ENCODE peak calls at places on chromosomes 6 and 20, in ten cellular contexts. One of them, this sample, is unnamed.

GRCh38 chr6:132188865-132189264 is 212.4 kb downstream of the MOXD1 start:
- DNase-seq in pancreas: no peak
- DNase-seq in GM23248: peak; percentile 85
- DNase-seq in lower lobe of right lung: no peak
- DNase-seq in psoas muscle: no peak
- DNase-seq in IMR-90: peak; percentile 87
- DNase-seq in fibroblast of lung: peak; percentile 84
- DNase-seq in breast epithelium: no peak
- DNase-seq in upper lobe of right lung: no peak
- DNase-seq in right cardiac atrium: no peak
- DNase-seq in this sample: no peak

GRCh38 chr20:14259691-14260090 is 77.7 kb downstream of the FLRT3 start:
- DNase-seq in pancreas: no peak
- DNase-seq in GM23248: peak; percentile 33
- DNase-seq in lower lobe of right lung: no peak
- DNase-seq in psoas muscle: no peak
- DNase-seq in IMR-90: peak; percentile 1
- DNase-seq in fibroblast of lung: no peak
- DNase-seq in breast epithelium: no peak
- DNase-seq in upper lobe of right lung: no peak
- DNase-seq in right cardiac atrium: no peak
- DNase-seq in this sample: no peak

GRCh38 chr6:7939186-7939863 is 28.7 kb upstream of the TXNDC5 start:
- DNase-seq in pancreas: no peak
- DNase-seq in GM23248: peak; percentile 44
- DNase-seq in lower lobe of right lung: no peak
- DNase-seq in psoas muscle: no peak
- DNase-seq in IMR-90: no peak
- DNase-seq in fibroblast of lung: no peak
- DNase-seq in breast epithelium: no peak
- DNase-seq in upper lobe of right lung: no peak
- DNase-seq in right cardiac atrium: no peak
- DNase-seq in this sample: no peak

GRCh38 chr6:28206527-28207243 is 18.4 kb upstream of the ZSCAN9 start:
- DNase-seq in pancreas: no peak
- DNase-seq in GM23248: peak; percentile 14
- DNase-seq in lower lobe of right lung: no peak
- DNase-seq in psoas muscle: no peak
- DNase-seq in IMR-90: peak; percentile 5
- DNase-seq in fibroblast of lung: peak; percentile 7
- DNase-seq in breast epithelium: no peak
- DNase-seq in upper lobe of right lung: no peak
- DNase-seq in right cardiac atrium: no peak
- DNase-seq in this sample: no peak

GRCh38 chr6:163339466-163339865 is 75.1 kb upstream of the QKI start:
- DNase-seq in pancreas: no peak
- DNase-seq in GM23248: no peak
- DNase-seq in lower lobe of right lung: no peak
- DNase-seq in psoas muscle: no peak
- DNase-seq in IMR-90: no peak
- DNase-seq in fibroblast of lung: no peak
- DNase-seq in breast epithelium: no peak
- DNase-seq in upper lobe of right lung: no peak
- DNase-seq in right cardiac atrium: no peak
- DNase-seq in this sample: no peak

GRCh38 chr6:130587778-130588520 is 222.1 kb downstream of the TMEM200A start:
- DNase-seq in pancreas: no peak
- DNase-seq in GM23248: peak; percentile 80
- DNase-seq in lower lobe of right lung: no peak
- DNase-seq in psoas muscle: no peak
- DNase-seq in IMR-90: peak; percentile 91
- DNase-seq in fibroblast of lung: peak; percentile 68
- DNase-seq in breast epithelium: no peak
- DNase-seq in upper lobe of right lung: no peak
- DNase-seq in right cardiac atrium: no peak
- DNase-seq in this sample: peak; percentile 42

GRCh38 chr20:47785321-47785899 is at the start of gene SULF2:
- DNase-seq in pancreas: no peak
- DNase-seq in GM23248: peak; percentile 36
- DNase-seq in lower lobe of right lung: no peak
- DNase-seq in psoas muscle: peak; percentile 47
- DNase-seq in IMR-90: no peak
- DNase-seq in fibroblast of lung: no peak
- DNase-seq in breast epithelium: no peak
- DNase-seq in upper lobe of right lung: no peak
- DNase-seq in right cardiac atrium: peak; percentile 55
- DNase-seq in this sample: no peak

GRCh38 chr6:5677219-5678000 is 329.3 kb downstream of the NRN1 start:
- DNase-seq in pancreas: no peak
- DNase-seq in GM23248: peak; percentile 35
- DNase-seq in lower lobe of right lung: no peak
- DNase-seq in psoas muscle: no peak
- DNase-seq in IMR-90: peak; percentile 22
- DNase-seq in fibroblast of lung: no peak
- DNase-seq in breast epithelium: no peak
- DNase-seq in upper lobe of right lung: no peak
- DNase-seq in right cardiac atrium: no peak
- DNase-seq in this sample: no peak

GRCh38 chr20:54044156-54044555 is 26.2 kb downstream of the BCAS1 start:
- DNase-seq in pancreas: no peak
- DNase-seq in GM23248: peak; percentile 93
- DNase-seq in lower lobe of right lung: no peak
- DNase-seq in psoas muscle: no peak
- DNase-seq in IMR-90: peak; percentile 51
- DNase-seq in fibroblast of lung: peak; percentile 74
- DNase-seq in breast epithelium: no peak
- DNase-seq in upper lobe of right lung: no peak
- DNase-seq in right cardiac atrium: no peak
- DNase-seq in this sample: peak; percentile 12

GRCh38 chr6:138032571-138032970 is 74.6 kb downstream of the PERP start:
- DNase-seq in pancreas: no peak
- DNase-seq in GM23248: no peak
- DNase-seq in lower lobe of right lung: no peak
- DNase-seq in psoas muscle: no peak
- DNase-seq in IMR-90: no peak
- DNase-seq in fibroblast of lung: no peak
- DNase-seq in breast epithelium: no peak
- DNase-seq in upper lobe of right lung: no peak
- DNase-seq in right cardiac atrium: no peak
- DNase-seq in this sample: no peak

GRCh38 chr6:158150701-158151100 is 17.4 kb downstream of the SERAC1 start:
- DNase-seq in pancreas: no peak
- DNase-seq in GM23248: peak; percentile 23
- DNase-seq in lower lobe of right lung: no peak
- DNase-seq in psoas muscle: no peak
- DNase-seq in IMR-90: peak; percentile 91
- DNase-seq in fibroblast of lung: peak; percentile 74
- DNase-seq in breast epithelium: no peak
- DNase-seq in upper lobe of right lung: no peak
- DNase-seq in right cardiac atrium: no peak
- DNase-seq in this sample: peak; percentile 59

GRCh38 chr6:149331043-149331807 is 13.7 kb downstream of the TAB2 start:
- DNase-seq in pancreas: no peak
- DNase-seq in GM23248: peak; percentile 53
- DNase-seq in lower lobe of right lung: no peak
- DNase-seq in psoas muscle: no peak
- DNase-seq in IMR-90: peak; percentile 73
- DNase-seq in fibroblast of lung: peak; percentile 59
- DNase-seq in breast epithelium: no peak
- DNase-seq in upper lobe of right lung: no peak
- DNase-seq in right cardiac atrium: no peak
- DNase-seq in this sample: no peak

GRCh38 chr20:20520776-20521175 is 152.9 kb downstream of the INSM1 start:
- DNase-seq in pancreas: no peak
- DNase-seq in GM23248: peak; percentile 83
- DNase-seq in lower lobe of right lung: no peak
- DNase-seq in psoas muscle: no peak
- DNase-seq in IMR-90: peak; percentile 60
- DNase-seq in fibroblast of lung: peak; percentile 12
- DNase-seq in breast epithelium: no peak
- DNase-seq in upper lobe of right lung: no peak
- DNase-seq in right cardiac atrium: no peak
- DNase-seq in this sample: no peak

DNA sequence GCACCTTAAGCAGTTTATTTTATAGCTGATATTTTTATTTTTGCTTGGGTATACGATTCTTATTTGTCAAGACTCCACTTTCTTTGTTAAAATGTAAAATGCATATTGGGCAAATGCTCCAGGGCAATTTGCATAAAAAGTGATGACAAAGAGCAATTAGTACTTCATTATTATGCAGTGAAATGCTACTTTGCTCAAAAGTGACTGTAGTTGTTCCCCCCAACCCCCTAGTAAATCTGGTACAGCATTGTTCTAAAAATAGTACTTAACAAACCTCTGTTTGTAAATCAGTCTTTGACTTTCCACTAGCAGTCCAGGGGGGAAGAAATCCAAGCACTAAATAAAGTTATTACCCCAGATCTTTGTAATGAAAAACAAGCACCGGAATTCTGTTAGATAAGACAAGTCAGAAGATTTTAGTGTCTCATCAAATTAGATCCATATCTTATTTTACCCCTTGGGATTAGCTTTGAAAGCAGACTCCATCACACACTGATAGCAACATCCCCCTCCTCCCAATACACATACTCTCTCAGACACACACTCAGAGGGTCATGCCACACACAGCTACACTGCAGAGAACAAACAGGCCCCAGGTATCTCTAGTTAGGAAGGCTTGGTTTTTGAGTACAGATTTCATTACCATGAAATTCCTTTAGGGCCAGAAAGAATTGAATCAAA is 32.9 kb upstream of the BACH2 start:
- DNase-seq in pancreas: no peak
- DNase-seq in GM23248: no peak
- DNase-seq in lower lobe of right lung: no peak
- DNase-seq in psoas muscle: no peak
- DNase-seq in IMR-90: no peak
- DNase-seq in fibroblast of lung: no peak
- DNase-seq in breast epithelium: no peak
- DNase-seq in upper lobe of right lung: no peak
- DNase-seq in right cardiac atrium: no peak
- DNase-seq in this sample: no peak
- H3K4me3 ChIP-seq in pancreas: no peak overlapping the region
- H3K4me3 ChIP-seq in GM23248: no peak overlapping the region
- H3K4me3 ChIP-seq in lower lobe of right lung: no peak overlapping the region
- H3K4me3 ChIP-seq in psoas muscle: no peak overlapping the region
- H3K4me3 ChIP-seq in IMR-90: no peak overlapping the region
- H3K4me3 ChIP-seq in fibroblast of lung: no peak overlapping the region
- H3K4me3 ChIP-seq in breast epithelium: no peak overlapping the region
- H3K4me3 ChIP-seq in upper lobe of right lung: no peak overlapping the region
- H3K4me3 ChIP-seq in right cardiac atrium: no peak overlapping the region
- H3K4me3 ChIP-seq in this sample: no peak overlapping the region

DNA sequence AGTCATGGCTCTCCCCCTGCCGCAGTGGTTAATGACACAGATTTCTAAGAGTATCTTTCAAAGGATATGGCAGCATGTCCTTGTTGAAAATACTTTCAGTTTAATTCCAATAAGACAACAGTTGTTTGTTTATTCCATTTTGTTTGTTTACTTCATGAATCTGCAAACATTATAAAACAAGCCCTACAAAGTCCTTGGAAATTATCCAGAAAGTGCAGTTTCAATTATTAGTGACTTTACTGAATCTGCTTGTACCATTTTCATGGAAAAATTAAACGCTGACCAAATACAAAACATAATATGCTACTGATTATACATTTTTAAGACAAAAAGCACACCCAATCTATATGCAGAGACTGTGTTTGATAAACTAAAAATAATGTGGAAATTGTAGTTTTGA is 3.3 kb downstream of the HEY2 start:
- DNase-seq in pancreas: no peak
- DNase-seq in GM23248: no peak
- DNase-seq in lower lobe of right lung: no peak
- DNase-seq in psoas muscle: no peak
- DNase-seq in IMR-90: no peak
- DNase-seq in fibroblast of lung: no peak
- DNase-seq in breast epithelium: no peak
- DNase-seq in upper lobe of right lung: no peak
- DNase-seq in right cardiac atrium: no peak
- DNase-seq in this sample: no peak
- H3K27me3 ChIP-seq in pancreas: no peaks in the 10 kb centered on the region
- H3K27me3 ChIP-seq in GM23248: peaks cover 66% of the 10 kb centered on the region
- H3K27me3 ChIP-seq in lower lobe of right lung: peaks cover 61% of the 10 kb centered on the region
- H3K27me3 ChIP-seq in psoas muscle: no peaks in the 10 kb centered on the region
- H3K27me3 ChIP-seq in IMR-90: peaks cover 48% of the 10 kb centered on the region
- H3K27me3 ChIP-seq in fibroblast of lung: peaks cover 29% of the 10 kb centered on the region
- H3K27me3 ChIP-seq in breast epithelium: no peaks in the 10 kb centered on the region
- H3K27me3 ChIP-seq in upper lobe of right lung: peaks cover 73% of the 10 kb centered on the region
- H3K27me3 ChIP-seq in right cardiac atrium: no peaks in the 10 kb centered on the region
- H3K27me3 ChIP-seq in this sample: peaks cover 32% of the 10 kb centered on the region

GRCh38 chr6:100880901-100881706 is at the start of gene ASCC3:
- DNase-seq in pancreas: peak; percentile 91
- DNase-seq in GM23248: peak; percentile 97
- DNase-seq in lower lobe of right lung: peak; percentile 96
- DNase-seq in psoas muscle: peak; percentile 93
- DNase-seq in IMR-90: peak; percentile 88
- DNase-seq in fibroblast of lung: peak; percentile 90
- DNase-seq in breast epithelium: peak; percentile 81
- DNase-seq in upper lobe of right lung: peak; percentile 98
- DNase-seq in right cardiac atrium: peak; percentile 97
- DNase-seq in this sample: peak; percentile 94

GRCh38 chr6:100883347-100883746 is 2.2 kb upstream of the ASCC3 start:
- DNase-seq in pancreas: no peak
- DNase-seq in GM23248: no peak
- DNase-seq in lower lobe of right lung: no peak
- DNase-seq in psoas muscle: no peak
- DNase-seq in IMR-90: no peak
- DNase-seq in fibroblast of lung: no peak
- DNase-seq in breast epithelium: no peak
- DNase-seq in upper lobe of right lung: no peak
- DNase-seq in right cardiac atrium: no peak
- DNase-seq in this sample: no peak

GRCh38 chr6:100889351-100889750 is 8.2 kb upstream of the ASCC3 start:
- DNase-seq in pancreas: no peak
- DNase-seq in GM23248: no peak
- DNase-seq in lower lobe of right lung: no peak
- DNase-seq in psoas muscle: no peak
- DNase-seq in IMR-90: no peak
- DNase-seq in fibroblast of lung: no peak
- DNase-seq in breast epithelium: no peak
- DNase-seq in upper lobe of right lung: no peak
- DNase-seq in right cardiac atrium: no peak
- DNase-seq in this sample: no peak

GRCh38 chr6:100881707-100882040 is 545 bp upstream of the ASCC3 start:
- DNase-seq in pancreas: no peak
- DNase-seq in GM23248: peak; percentile 40
- DNase-seq in lower lobe of right lung: no peak
- DNase-seq in psoas muscle: no peak
- DNase-seq in IMR-90: peak; percentile 8
- DNase-seq in fibroblast of lung: peak; percentile 37
- DNase-seq in breast epithelium: no peak
- DNase-seq in upper lobe of right lung: no peak
- DNase-seq in right cardiac atrium: no peak
- DNase-seq in this sample: no peak

GRCh38 chr6:100886078-100886477 is 4.9 kb upstream of the ASCC3 start:
- DNase-seq in pancreas: no peak
- DNase-seq in GM23248: peak; percentile 46
- DNase-seq in lower lobe of right lung: no peak
- DNase-seq in psoas muscle: no peak
- DNase-seq in IMR-90: peak; percentile 53
- DNase-seq in fibroblast of lung: no peak
- DNase-seq in breast epithelium: no peak
- DNase-seq in upper lobe of right lung: no peak
- DNase-seq in right cardiac atrium: no peak
- DNase-seq in this sample: no peak
- H3K4me3 ChIP-seq in pancreas: no peak overlapping the region
- H3K4me3 ChIP-seq in GM23248: no peak overlapping the region
- H3K4me3 ChIP-seq in lower lobe of right lung: no peak overlapping the region
- H3K4me3 ChIP-seq in psoas muscle: no peak overlapping the region
- H3K4me3 ChIP-seq in IMR-90: no peak overlapping the region
- H3K4me3 ChIP-seq in fibroblast of lung: no peak overlapping the region
- H3K4me3 ChIP-seq in breast epithelium: no peak overlapping the region
- H3K4me3 ChIP-seq in upper lobe of right lung: no peak overlapping the region
- H3K4me3 ChIP-seq in right cardiac atrium: no peak overlapping the region
- H3K4me3 ChIP-seq in this sample: no peak overlapping the region

GRCh38 chr20:58399926-58400325 is 10.9 kb downstream of the VAPB start:
- DNase-seq in pancreas: no peak
- DNase-seq in GM23248: no peak
- DNase-seq in lower lobe of right lung: no peak
- DNase-seq in psoas muscle: no peak
- DNase-seq in IMR-90: no peak
- DNase-seq in fibroblast of lung: no peak
- DNase-seq in breast epithelium: no peak
- DNase-seq in upper lobe of right lung: no peak
- DNase-seq in right cardiac atrium: no peak
- DNase-seq in this sample: no peak
- H3K27me3 ChIP-seq in pancreas: no peaks in the 10 kb centered on the region
- H3K27me3 ChIP-seq in GM23248: no peaks in the 10 kb centered on the region
- H3K27me3 ChIP-seq in lower lobe of right lung: no peaks in the 10 kb centered on the region
- H3K27me3 ChIP-seq in psoas muscle: no peaks in the 10 kb centered on the region
- H3K27me3 ChIP-seq in IMR-90: no peaks in the 10 kb centered on the region
- H3K27me3 ChIP-seq in fibroblast of lung: no peaks in the 10 kb centered on the region
- H3K27me3 ChIP-seq in breast epithelium: no peaks in the 10 kb centered on the region
- H3K27me3 ChIP-seq in upper lobe of right lung: no peaks in the 10 kb centered on the region
- H3K27me3 ChIP-seq in right cardiac atrium: no peaks in the 10 kb centered on the region
- H3K27me3 ChIP-seq in this sample: no peaks in the 10 kb centered on the region

This sample was measured in SJSA1.